ENCODE peak calls at places on chromosomes 16 and 17, in ten cellular contexts. O is astrocyte, W is dorsolateral prefrontal cortex, H is A549, P is RWPE1, X is HCT116, Q is cardiac muscle cell, Y is AG04450, G is tibial nerve, A is prostate gland. Z is an unnamed sample.

GRCh38 chr17:55433629-55434422 is 12.2 kb upstream of the MMD start:
- DNase-seq in O (peak), W (no peak), H (peak), P (peak), X (no peak), Q (no peak), Y (peak), G (no peak), A (peak), Z (no peak)

GRCh38 chr17:4744999-4745969 is 5.6 kb upstream of the CXCL16 start:
- DNase-seq in O (no peak), W (no peak), H (no peak), P (no peak), X (no peak), Q (no peak), Y (no peak), G (no peak), A (no peak), Z (no peak)

GRCh38 chr17:83054518-83055125 is 24.8 kb upstream of the METRNL start:
- DNase-seq in O (no peak), W (no peak), H (no peak), P (no peak), X (no peak), Q (no peak), Y (no peak), G (peak), A (no peak), Z (no peak)

GRCh38 chr17:43932357-43932756 is 9.9 kb downstream of the PPY start:
- DNase-seq in O (no peak), W (no peak), H (no peak), P (no peak), X (no peak), Q (no peak), Y (no peak), G (no peak), A (no peak), Z (no peak)

GRCh38 chr17:55086635-55087058 is 118.1 kb downstream of the STXBP4 start:
- DNase-seq in O (peak), W (no peak), H (peak), P (no peak), X (peak), Q (no peak), Y (peak), G (no peak), A (no peak), Z (no peak)

GRCh38 chr16:1505073-1505844 is 12.1 kb downstream of the TELO2 start:
- DNase-seq in O (no peak), W (no peak), H (no peak), P (no peak), X (no peak), Q (no peak), Y (no peak), G (no peak), A (no peak), Z (no peak)

GRCh38 chr17:28372203-28372944 is 880 bp downstream of the SARM1 start:
- DNase-seq in O (peak), W (no peak), H (no peak), P (no peak), X (no peak), Q (no peak), Y (no peak), G (no peak), A (no peak), Z (no peak)

GRCh38 chr17:48791128-48792032 is 25.6 kb downstream of the TTLL6 start:
- DNase-seq in O (peak), W (peak), H (peak), P (peak), X (peak), Q (peak), Y (peak), G (peak), A (peak), Z (peak)

GRCh38 chr16:27239026-27239425 is 29.5 kb downstream of the NSMCE1 start:
- DNase-seq in O (no peak), W (no peak), H (no peak), P (no peak), X (no peak), Q (no peak), Y (no peak), G (no peak), A (no peak), Z (no peak)

GRCh38 chr17:57913576-57914273 is 41.5 kb downstream of the CUEDC1 start:
- DNase-seq in O (no peak), W (no peak), H (no peak), P (no peak), X (no peak), Q (no peak), Y (no peak), G (no peak), A (no peak), Z (no peak)

GRCh38 chr17:76689859-76690258 is 20.9 kb downstream of the MXRA7 start:
- DNase-seq in O (no peak), W (no peak), H (no peak), P (no peak), X (no peak), Q (no peak), Y (no peak), G (no peak), A (no peak), Z (no peak)
- H3K27ac ChIP-seq in O (no peak), W (no peak), H (no peak), P (no peak), X (no peak), Q (no peak), Y (no peak), G (no peak), A (no peak), Z (no peak)

GRCh38 chr16:87303962-87304521 is 13.2 kb downstream of the C16orf95 start:
- DNase-seq in O (no peak), W (no peak), H (no peak), P (no peak), X (no peak), Q (no peak), Y (no peak), G (no peak), A (no peak), Z (peak)

GRCh38 chr16:87304951-87305350 is 12.2 kb downstream of the C16orf95 start:
- DNase-seq in O (no peak), W (no peak), H (no peak), P (no peak), X (no peak), Q (no peak), Y (no peak), G (no peak), A (no peak), Z (no peak)

GRCh38 chr16:87308826-87309225 is 8.4 kb downstream of the C16orf95 start:
- DNase-seq in O (no peak), W (no peak), H (no peak), P (no peak), X (no peak), Q (no peak), Y (no peak), G (no peak), A (no peak), Z (no peak)

GRCh38 chr16:87303431-87303930 is 13.7 kb downstream of the C16orf95 start:
- DNase-seq in O (no peak), W (no peak), H (no peak), P (no peak), X (no peak), Q (no peak), Y (no peak), G (no peak), A (no peak), Z (peak)

DNA sequence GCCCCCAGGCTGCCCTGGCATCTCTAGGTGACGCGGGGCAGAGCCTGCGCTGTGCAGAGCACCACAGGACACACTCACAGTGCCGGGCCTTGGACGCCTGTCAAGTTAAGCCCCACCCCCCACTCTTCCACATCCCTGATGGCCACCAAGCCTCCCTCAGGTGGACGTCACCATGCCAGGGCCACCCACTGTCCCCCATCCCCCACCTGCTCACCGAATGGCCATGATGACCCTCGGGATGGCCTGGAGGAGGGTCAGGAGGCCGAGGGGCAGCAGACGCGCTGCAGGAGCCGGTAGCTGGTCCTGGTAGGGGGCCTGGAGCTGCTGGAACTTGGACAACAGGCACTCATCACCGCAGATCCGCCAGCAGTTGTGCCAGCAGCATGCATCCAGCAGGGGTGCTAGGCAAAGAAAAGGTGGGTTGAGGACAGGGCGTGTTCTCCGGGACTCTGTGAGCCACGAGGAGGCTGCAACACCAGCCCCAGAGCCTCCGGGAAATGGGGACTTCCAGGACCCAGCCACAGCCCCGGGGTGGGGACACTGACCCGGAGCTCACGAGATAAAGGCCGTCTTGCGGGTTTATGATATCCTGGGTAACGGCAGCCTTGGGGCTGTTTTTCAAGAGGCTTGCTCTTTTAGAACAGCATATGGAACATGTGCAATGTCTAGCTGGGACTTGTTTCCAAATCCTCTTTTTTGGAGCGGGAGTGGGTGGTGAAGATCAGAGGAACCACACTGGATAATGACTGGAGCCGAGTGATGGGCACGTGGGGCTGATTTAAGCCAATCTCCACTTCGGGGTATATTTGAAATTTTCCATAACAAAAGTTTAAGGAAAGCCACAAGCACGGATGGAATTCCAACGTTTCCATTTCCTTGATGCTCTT is 11.4 kb downstream of the C16orf95 start:
- DNase-seq in O (no peak), W (no peak), H (no peak), P (no peak), X (no peak), Q (no peak), Y (peak), G (no peak), A (no peak), Z (no peak)
- TF ChIP-seq CTCF in O (no peak), W (no peak), H (no peak), P (no peak), X (no peak), Q (peak), Y (peak), G (no peak), A (no peak), Z (no peak)

GRCh38 chr16:22788190-22788530 is 25.8 kb upstream of the HS3ST2 start:
- DNase-seq in O (no peak), W (no peak), H (no peak), P (no peak), X (no peak), Q (no peak), Y (no peak), G (no peak), A (no peak), Z (no peak)
- H3K27ac ChIP-seq in O (no peak), W (no peak), H (no peak), P (peak), X (no peak), Q (no peak), Y (no peak), G (no peak), A (no peak), Z (no peak)

DNA sequence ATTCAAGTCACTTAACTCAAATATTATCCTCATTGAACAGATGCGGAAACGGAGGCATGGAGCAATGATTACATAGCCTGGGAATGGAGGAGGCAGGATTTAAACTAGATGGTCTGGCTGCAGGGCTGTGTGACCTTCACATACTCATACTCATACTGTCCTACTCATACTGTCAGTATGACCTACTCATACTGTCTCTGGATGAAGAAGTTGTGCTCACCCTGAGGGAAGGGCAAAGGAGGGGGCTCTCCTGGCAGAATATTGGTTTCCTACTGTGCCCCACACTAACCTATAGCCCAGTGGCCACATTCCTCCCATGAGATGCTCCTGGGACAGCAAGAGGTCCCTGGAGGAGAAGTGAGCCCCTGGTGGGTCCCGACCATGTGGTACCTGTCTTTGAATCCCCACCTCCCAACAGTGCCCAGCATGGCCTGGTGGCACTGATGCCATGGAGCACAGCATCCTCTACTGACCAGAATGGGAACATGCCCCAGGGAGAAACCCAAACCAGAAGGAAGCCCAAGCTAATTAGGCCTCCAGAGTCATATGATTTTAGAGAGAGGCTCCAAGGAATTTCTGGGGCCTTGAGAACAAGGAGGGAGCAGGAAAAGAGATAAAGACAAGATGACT is 197.3 kb upstream of the SDK2 start:
- DNase-seq in O (no peak), W (no peak), H (peak), P (peak), X (no peak), Q (peak), Y (no peak), G (no peak), A (no peak), Z (no peak)
- TF ChIP-seq CTCF in O (peak), W (peak), H (peak), P (peak), X (peak), Q (peak), Y (no peak), G (no peak), A (no peak), Z (no peak)

GRCh38 chr16:5465714-5466113 is 368.1 kb upstream of the EEF2KMT start:
- DNase-seq in O (no peak), W (no peak), H (no peak), P (no peak), X (no peak), Q (no peak), Y (no peak), G (no peak), A (no peak), Z (no peak)

GRCh38 chr16:5459863-5460262 is 362.3 kb upstream of the EEF2KMT start:
- DNase-seq in O (no peak), W (no peak), H (no peak), P (no peak), X (no peak), Q (no peak), Y (no peak), G (no peak), A (no peak), Z (no peak)

GRCh38 chr16:5461141-5461540 is 363.5 kb upstream of the EEF2KMT start:
- DNase-seq in O (no peak), W (no peak), H (no peak), P (no peak), X (no peak), Q (no peak), Y (no peak), G (no peak), A (no peak), Z (no peak)

GRCh38 chr16:5460701-5461100 is 363.1 kb upstream of the EEF2KMT start:
- DNase-seq in O (no peak), W (no peak), H (no peak), P (no peak), X (no peak), Q (no peak), Y (no peak), G (no peak), A (no peak), Z (no peak)

DNA sequence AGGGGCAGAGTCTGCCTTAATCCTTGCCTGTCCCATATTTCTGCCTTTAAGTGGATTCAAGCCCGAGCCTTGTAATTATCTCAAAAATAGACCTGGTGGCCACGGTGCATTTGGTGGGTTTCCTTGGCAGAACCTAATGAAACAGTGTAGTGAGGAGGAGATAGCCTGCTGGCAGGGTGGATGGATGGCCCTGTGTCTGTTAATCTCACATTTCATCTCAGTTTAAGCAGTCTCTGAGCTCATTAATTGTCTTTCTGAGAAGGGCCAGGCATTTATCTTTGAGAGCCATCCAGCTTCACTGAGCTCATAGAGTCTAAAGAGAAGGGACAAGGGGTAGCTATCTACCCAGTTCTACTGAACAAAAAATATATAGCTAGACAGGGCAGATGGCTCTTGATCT is 364.0 kb upstream of the EEF2KMT start:
- DNase-seq in O (no peak), W (no peak), H (no peak), P (no peak), X (no peak), Q (no peak), Y (no peak), G (no peak), A (no peak), Z (no peak)
- H3K27ac ChIP-seq in O (no peak), W (no peak), H (no peak), P (no peak), X (no peak), Q (no peak), Y (no peak), G (no peak), A (no peak), Z (no peak)

Z was measured in pancreas.